ENCODE peak calls at places on chromosomes 6 and 20, in five cellular contexts. One of them, this sample, is unnamed.

GRCh38 chr6:98843274-98844243 is 9.2 kb downstream of the POU3F2 start:
- DNase-seq in upper lobe of left lung: peak
- DNase-seq in esophagus squamous epithelium: no peak
- DNase-seq in stomach: no peak
- DNase-seq in H54: no peak
- DNase-seq in this sample: no peak

GRCh38 chr6:37566209-37566859 is 66.6 kb upstream of the CCDC167 start:
- DNase-seq in upper lobe of left lung: peak
- DNase-seq in esophagus squamous epithelium: no peak
- DNase-seq in stomach: peak
- DNase-seq in H54: peak
- DNase-seq in this sample: peak

GRCh38 chr6:85672050-85672449 is 29.4 kb upstream of the SYNCRIP start:
- DNase-seq in upper lobe of left lung: no peak
- DNase-seq in esophagus squamous epithelium: no peak
- DNase-seq in stomach: no peak
- DNase-seq in H54: no peak
- DNase-seq in this sample: no peak

GRCh38 chr6:138105880-138106664 is 1.1 kb downstream of the PERP start:
- DNase-seq in upper lobe of left lung: no peak
- DNase-seq in esophagus squamous epithelium: no peak
- DNase-seq in stomach: no peak
- DNase-seq in H54: no peak
- DNase-seq in this sample: no peak

GRCh38 chr20:35281506-35282101 is 3.0 kb downstream of the EIF6 start:
- DNase-seq in upper lobe of left lung: no peak
- DNase-seq in esophagus squamous epithelium: no peak
- DNase-seq in stomach: no peak
- DNase-seq in H54: no peak
- DNase-seq in this sample: no peak

GRCh38 chr20:53736757-53737403 is 143.2 kb upstream of the ZNF217 start:
- DNase-seq in upper lobe of left lung: no peak
- DNase-seq in esophagus squamous epithelium: no peak
- DNase-seq in stomach: no peak
- DNase-seq in H54: no peak
- DNase-seq in this sample: no peak

GRCh38 chr20:45892049-45892816 is 1.1 kb downstream of the CTSA start:
- DNase-seq in upper lobe of left lung: no peak
- DNase-seq in esophagus squamous epithelium: no peak
- DNase-seq in stomach: peak
- DNase-seq in H54: peak
- DNase-seq in this sample: no peak

GRCh38 chr6:33731751-33732282 is 14.9 kb downstream of the IP6K3 start:
- DNase-seq in upper lobe of left lung: no peak
- DNase-seq in esophagus squamous epithelium: no peak
- DNase-seq in stomach: no peak
- DNase-seq in H54: no peak
- DNase-seq in this sample: no peak

GRCh38 chr20:61303675-61304074 is 51.6 kb downstream of the CDH4 start:
- DNase-seq in upper lobe of left lung: no peak
- DNase-seq in esophagus squamous epithelium: no peak
- DNase-seq in stomach: no peak
- DNase-seq in H54: no peak
- DNase-seq in this sample: no peak

GRCh38 chr6:100948381-100949133 is 67.4 kb upstream of the ASCC3 start:
- DNase-seq in upper lobe of left lung: no peak
- DNase-seq in esophagus squamous epithelium: no peak
- DNase-seq in stomach: no peak
- DNase-seq in H54: no peak
- DNase-seq in this sample: no peak

GRCh38 chr6:21479140-21479539 is 114.4 kb upstream of the SOX4 start:
- DNase-seq in upper lobe of left lung: no peak
- DNase-seq in esophagus squamous epithelium: no peak
- DNase-seq in stomach: no peak
- DNase-seq in H54: no peak
- DNase-seq in this sample: no peak

GRCh38 chr20:51668932-51669331 is 99.3 kb downstream of the ATP9A start:
- DNase-seq in upper lobe of left lung: no peak
- DNase-seq in esophagus squamous epithelium: no peak
- DNase-seq in stomach: no peak
- DNase-seq in H54: no peak
- DNase-seq in this sample: no peak

GRCh38 chr6:99838607-99839006 is 155.4 kb downstream of the MCHR2 start:
- DNase-seq in upper lobe of left lung: no peak
- DNase-seq in esophagus squamous epithelium: no peak
- DNase-seq in stomach: no peak
- DNase-seq in H54: no peak
- DNase-seq in this sample: no peak

GRCh38 chr6:106106276-106107042 is 20.3 kb downstream of the PRDM1 start:
- DNase-seq in upper lobe of left lung: no peak
- DNase-seq in esophagus squamous epithelium: no peak
- DNase-seq in stomach: no peak
- DNase-seq in H54: no peak
- DNase-seq in this sample: no peak

GRCh38 chr6:25017932-25018581 is 82.3 kb upstream of the RIPOR2 start:
- DNase-seq in upper lobe of left lung: no peak
- DNase-seq in esophagus squamous epithelium: no peak
- DNase-seq in stomach: peak
- DNase-seq in H54: peak
- DNase-seq in this sample: no peak

GRCh38 chr6:139919107-139920026 is 544.9 kb upstream of the CITED2 start:
- DNase-seq in upper lobe of left lung: no peak
- DNase-seq in esophagus squamous epithelium: no peak
- DNase-seq in stomach: no peak
- DNase-seq in H54: no peak
- DNase-seq in this sample: no peak

GRCh38 chr6:39517763-39518162 is 195.3 kb upstream of the KCNK16 start:
- DNase-seq in upper lobe of left lung: no peak
- DNase-seq in esophagus squamous epithelium: no peak
- DNase-seq in stomach: no peak
- DNase-seq in H54: no peak
- DNase-seq in this sample: no peak

GRCh38 chr20:37282558-37282957 is 6.9 kb upstream of the MANBAL start:
- DNase-seq in upper lobe of left lung: no peak
- DNase-seq in esophagus squamous epithelium: no peak
- DNase-seq in stomach: no peak
- DNase-seq in H54: no peak
- DNase-seq in this sample: no peak

GRCh38 chr6:167140589-167141474 is 16.9 kb downstream of the GPR31 start:
- DNase-seq in upper lobe of left lung: peak
- DNase-seq in esophagus squamous epithelium: no peak
- DNase-seq in stomach: no peak
- DNase-seq in H54: no peak
- DNase-seq in this sample: no peak

GRCh38 chr20:1876217-1876921 is 18.8 kb upstream of the SIRPA start:
- DNase-seq in upper lobe of left lung: no peak
- DNase-seq in esophagus squamous epithelium: no peak
- DNase-seq in stomach: no peak
- DNase-seq in H54: no peak
- DNase-seq in this sample: no peak

GRCh38 chr6:24991748-24992467 is 56.1 kb upstream of the RIPOR2 start:
- DNase-seq in upper lobe of left lung: no peak
- DNase-seq in esophagus squamous epithelium: no peak
- DNase-seq in stomach: peak
- DNase-seq in H54: peak
- DNase-seq in this sample: peak

GRCh38 chr6:161406633-161407032 is 132.8 kb upstream of the AGPAT4 start:
- DNase-seq in upper lobe of left lung: no peak
- DNase-seq in esophagus squamous epithelium: no peak
- DNase-seq in stomach: no peak
- DNase-seq in H54: peak
- DNase-seq in this sample: no peak

GRCh38 chr6:147925826-147926225 is 416.8 kb upstream of the SASH1 start:
- DNase-seq in upper lobe of left lung: no peak
- DNase-seq in esophagus squamous epithelium: no peak
- DNase-seq in stomach: no peak
- DNase-seq in H54: no peak
- DNase-seq in this sample: no peak

GRCh38 chr6:29739136-29739881 is 16.1 kb downstream of the HLA-F start:
- DNase-seq in upper lobe of left lung: no peak
- DNase-seq in esophagus squamous epithelium: no peak
- DNase-seq in stomach: no peak
- DNase-seq in H54: no peak
- DNase-seq in this sample: no peak

GRCh38 chr20:13102237-13102636 is 93.5 kb downstream of the SPTLC3 start:
- DNase-seq in upper lobe of left lung: no peak
- DNase-seq in esophagus squamous epithelium: no peak
- DNase-seq in stomach: no peak
- DNase-seq in H54: no peak
- DNase-seq in this sample: no peak

GRCh38 chr20:13101701-13102100 is 92.9 kb downstream of the SPTLC3 start:
- DNase-seq in upper lobe of left lung: no peak
- DNase-seq in esophagus squamous epithelium: no peak
- DNase-seq in stomach: no peak
- DNase-seq in H54: peak
- DNase-seq in this sample: no peak

GRCh38 chr20:13102689-13103088 is 93.9 kb downstream of the SPTLC3 start:
- DNase-seq in upper lobe of left lung: no peak
- DNase-seq in esophagus squamous epithelium: no peak
- DNase-seq in stomach: no peak
- DNase-seq in H54: no peak
- DNase-seq in this sample: no peak

GRCh38 chr20:13099676-13100075 is 90.9 kb downstream of the SPTLC3 start:
- DNase-seq in upper lobe of left lung: no peak
- DNase-seq in esophagus squamous epithelium: no peak
- DNase-seq in stomach: no peak
- DNase-seq in H54: no peak
- DNase-seq in this sample: no peak

DNA sequence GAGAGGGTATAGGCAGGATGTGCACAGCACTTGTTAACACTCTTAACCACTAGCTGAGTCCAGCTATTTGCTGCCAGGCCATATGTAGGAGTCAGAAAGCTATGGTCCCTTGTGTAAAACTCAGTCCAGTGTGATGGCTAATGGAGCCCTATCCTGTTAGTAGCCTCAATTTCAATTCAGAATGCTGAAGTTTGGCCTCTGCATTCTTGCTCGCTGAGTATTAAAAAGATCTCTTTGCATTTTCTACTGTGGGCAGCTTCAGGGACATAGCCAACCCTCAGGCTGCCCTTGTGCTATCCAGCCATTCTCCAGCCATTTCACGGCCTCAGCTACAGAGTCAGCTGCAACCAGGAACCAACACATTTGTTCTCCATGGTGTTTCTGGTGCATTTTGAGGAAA is 92.5 kb downstream of the SPTLC3 start:
- DNase-seq in upper lobe of left lung: no peak
- DNase-seq in esophagus squamous epithelium: no peak
- DNase-seq in stomach: no peak
- DNase-seq in H54: no peak
- DNase-seq in this sample: no peak
- TF ChIP-seq POLR2A in upper lobe of left lung: no peak
- TF ChIP-seq POLR2A in esophagus squamous epithelium: no peak
- TF ChIP-seq POLR2A in stomach: no peak
- TF ChIP-seq POLR2A in H54: no peak
- TF ChIP-seq POLR2A in this sample: no peak

GRCh38 chr6:35499372-35499771 is 2.5 kb upstream of the TEAD3 start:
- DNase-seq in upper lobe of left lung: no peak
- DNase-seq in esophagus squamous epithelium: no peak
- DNase-seq in stomach: no peak
- DNase-seq in H54: no peak
- DNase-seq in this sample: no peak

GRCh38 chr6:35496851-35497570 is at the start of gene TEAD3:
- DNase-seq in upper lobe of left lung: peak
- DNase-seq in esophagus squamous epithelium: no peak
- DNase-seq in stomach: peak
- DNase-seq in H54: peak
- DNase-seq in this sample: peak

GRCh38 chr6:35496036-35496850 is 636 bp downstream of the TEAD3 start:
- DNase-seq in upper lobe of left lung: peak
- DNase-seq in esophagus squamous epithelium: no peak
- DNase-seq in stomach: peak
- DNase-seq in H54: peak
- DNase-seq in this sample: no peak

GRCh38 chr6:35498407-35499045 is 1.6 kb upstream of the TEAD3 start:
- DNase-seq in upper lobe of left lung: no peak
- DNase-seq in esophagus squamous epithelium: no peak
- DNase-seq in stomach: no peak
- DNase-seq in H54: no peak
- DNase-seq in this sample: no peak

DNA sequence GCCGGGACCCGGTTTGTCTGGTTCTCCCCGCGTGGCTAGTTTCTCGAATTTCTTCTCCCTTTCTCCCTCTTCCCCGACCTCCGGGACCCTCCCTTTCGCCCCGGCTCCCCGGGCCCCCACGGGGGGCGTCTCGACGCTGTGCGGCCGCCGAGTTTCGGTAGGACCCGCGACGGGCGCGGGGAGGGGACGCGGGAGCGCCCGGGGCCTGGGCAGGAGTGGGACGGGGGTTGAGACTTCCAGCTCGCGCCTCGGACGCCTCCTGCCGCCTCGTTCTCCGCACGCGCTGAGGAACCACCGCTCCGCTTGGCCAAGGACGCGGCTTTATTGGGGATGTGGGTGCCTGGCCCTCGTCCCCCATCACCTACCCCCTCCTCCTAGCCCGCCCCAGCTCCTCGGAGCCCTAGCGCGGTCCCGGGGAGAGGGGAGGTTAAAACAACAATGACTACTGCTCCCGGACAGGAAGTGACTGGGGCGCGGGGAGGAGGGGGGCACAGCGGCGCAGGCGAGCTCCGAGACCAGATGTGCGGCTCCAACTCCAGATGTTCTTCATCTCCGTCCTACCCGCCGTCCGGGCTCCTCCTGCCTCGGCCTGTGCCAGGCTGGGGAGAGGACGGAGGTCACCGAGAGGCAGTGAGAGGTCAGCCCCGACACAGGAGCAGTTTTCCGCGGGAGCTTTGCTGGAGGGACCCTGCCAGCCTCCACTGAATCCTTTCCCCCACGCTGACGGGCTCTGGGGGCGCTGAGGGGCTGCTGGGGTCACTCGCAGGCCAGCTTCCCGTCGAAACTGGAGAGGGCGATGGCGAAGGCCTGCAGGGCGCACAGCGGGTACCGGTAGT is 910 bp upstream of the TEAD3 start:
- DNase-seq in upper lobe of left lung: peak
- DNase-seq in esophagus squamous epithelium: no peak
- DNase-seq in stomach: peak
- DNase-seq in H54: no peak
- DNase-seq in this sample: no peak
- TF ChIP-seq POLR2A in upper lobe of left lung: no peak
- TF ChIP-seq POLR2A in esophagus squamous epithelium: no peak
- TF ChIP-seq POLR2A in stomach: no peak
- TF ChIP-seq POLR2A in H54: peak
- TF ChIP-seq POLR2A in this sample: no peak

GRCh38 chr6:83474309-83474708 is 38.0 kb upstream of the PRSS35 start:
- DNase-seq in upper lobe of left lung: no peak
- DNase-seq in esophagus squamous epithelium: no peak
- DNase-seq in stomach: no peak
- DNase-seq in H54: no peak
- DNase-seq in this sample: no peak
- TF ChIP-seq POLR2A in upper lobe of left lung: no peak
- TF ChIP-seq POLR2A in esophagus squamous epithelium: no peak
- TF ChIP-seq POLR2A in stomach: no peak
- TF ChIP-seq POLR2A in H54: no peak
- TF ChIP-seq POLR2A in this sample: no peak

DNA sequence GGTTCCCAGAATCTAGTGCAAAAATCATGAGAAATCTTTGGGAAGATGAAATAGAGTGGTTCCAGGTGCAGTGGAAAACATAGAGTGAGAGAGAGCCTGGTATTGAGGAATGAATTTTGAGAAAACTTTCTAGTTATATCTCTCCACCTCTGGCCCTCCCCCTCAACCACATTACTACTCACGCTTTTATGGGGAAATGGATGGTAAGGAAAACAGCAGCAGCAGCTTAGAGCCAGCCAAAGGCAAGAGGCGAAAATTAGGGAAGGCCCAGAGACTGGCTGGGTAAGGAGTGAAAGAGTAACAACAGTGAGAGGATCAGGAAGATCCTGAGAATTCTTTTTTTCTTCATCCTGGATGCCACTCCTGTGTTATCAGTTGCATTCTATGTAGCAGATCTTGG is 187.9 kb upstream of the ECI2 start:
- DNase-seq in upper lobe of left lung: no peak
- DNase-seq in esophagus squamous epithelium: no peak
- DNase-seq in stomach: no peak
- DNase-seq in H54: no peak
- DNase-seq in this sample: no peak
- TF ChIP-seq POLR2A in upper lobe of left lung: no peak
- TF ChIP-seq POLR2A in esophagus squamous epithelium: no peak
- TF ChIP-seq POLR2A in stomach: no peak
- TF ChIP-seq POLR2A in H54: no peak
- TF ChIP-seq POLR2A in this sample: no peak